ENCODE peak calls at places on chromosomes 12 and 14, in nine cellular contexts. One of them, this sample, is unnamed.

GRCh38 chr12:6613015-6613775 is 6.0 kb upstream of the CHD4 start:
- DNase-seq in iPS DF 6.9: no peak
- DNase-seq in SK-MEL-5: peak; percentile 59
- DNase-seq in HCT116: peak; percentile 45
- DNase-seq in stimulated activated CD8-positive, alpha-beta memory T cell treated with anti-CD3 and anti-CD28 coated beads, Interleukin-4, amount 100 ng/mL, for 1 hour: no peak
- DNase-seq in effector CD4-positive, alpha-beta T cell: no peak
- DNase-seq in GM23248: peak; percentile 74
- DNase-seq in skeletal muscle cell: no peak
- DNase-seq in frontal cortex: peak; percentile 61
- DNase-seq in this sample: no peak

GRCh38 chr12:69433653-69434052 is 36.5 kb upstream of the FRS2 start:
- DNase-seq in frontal cortex: no peak
- DNase-seq in GM23248: no peak
- DNase-seq in SK-MEL-5: peak; percentile 83
- DNase-seq in skeletal muscle cell: no peak
- DNase-seq in effector CD4-positive, alpha-beta T cell: no peak
- DNase-seq in HCT116: no peak
- DNase-seq in stimulated activated CD8-positive, alpha-beta memory T cell treated with anti-CD3 and anti-CD28 coated beads, Interleukin-4, amount 100 ng/mL, for 1 hour: no peak
- DNase-seq in iPS DF 6.9: no peak
- DNase-seq in this sample: no peak

GRCh38 chr12:89349814-89350213 is 2.5 kb downstream of the DUSP6 start:
- DNase-seq in frontal cortex: no peak
- DNase-seq in HCT116: no peak
- DNase-seq in SK-MEL-5: peak; percentile 99
- DNase-seq in stimulated activated CD8-positive, alpha-beta memory T cell treated with anti-CD3 and anti-CD28 coated beads, Interleukin-4, amount 100 ng/mL, for 1 hour: no peak
- DNase-seq in GM23248: peak; percentile 74
- DNase-seq in iPS DF 6.9: no peak
- DNase-seq in skeletal muscle cell: no peak
- DNase-seq in effector CD4-positive, alpha-beta T cell: no peak
- DNase-seq in this sample: no peak

GRCh38 chr12:20463920-20464524 is 95.7 kb downstream of the PDE3A start:
- DNase-seq in skeletal muscle cell: no peak
- DNase-seq in SK-MEL-5: peak; percentile 62
- DNase-seq in HCT116: no peak
- DNase-seq in GM23248: peak; percentile 49
- DNase-seq in frontal cortex: no peak
- DNase-seq in iPS DF 6.9: no peak
- DNase-seq in stimulated activated CD8-positive, alpha-beta memory T cell treated with anti-CD3 and anti-CD28 coated beads, Interleukin-4, amount 100 ng/mL, for 1 hour: no peak
- DNase-seq in effector CD4-positive, alpha-beta T cell: no peak
- DNase-seq in this sample: no peak

GRCh38 chr12:93273834-93274705 is 103.7 kb upstream of the NUDT4 start:
- DNase-seq in frontal cortex: no peak
- DNase-seq in skeletal muscle cell: peak; percentile 21
- DNase-seq in effector CD4-positive, alpha-beta T cell: no peak
- DNase-seq in stimulated activated CD8-positive, alpha-beta memory T cell treated with anti-CD3 and anti-CD28 coated beads, Interleukin-4, amount 100 ng/mL, for 1 hour: no peak
- DNase-seq in GM23248: no peak
- DNase-seq in SK-MEL-5: no peak
- DNase-seq in HCT116: no peak
- DNase-seq in iPS DF 6.9: no peak
- DNase-seq in this sample: no peak

GRCh38 chr14:52068741-52069616 is at the start of gene NID2:
- DNase-seq in effector CD4-positive, alpha-beta T cell: peak; percentile 11
- DNase-seq in HCT116: no peak
- DNase-seq in iPS DF 6.9: peak; percentile 64
- DNase-seq in GM23248: peak; percentile 97
- DNase-seq in skeletal muscle cell: peak; percentile 79
- DNase-seq in frontal cortex: peak; percentile 76
- DNase-seq in SK-MEL-5: peak; percentile 25
- DNase-seq in stimulated activated CD8-positive, alpha-beta memory T cell treated with anti-CD3 and anti-CD28 coated beads, Interleukin-4, amount 100 ng/mL, for 1 hour: no peak
- DNase-seq in this sample: peak; percentile 64

GRCh38 chr12:26143291-26143690 is 18.5 kb upstream of the BHLHE41 start:
- DNase-seq in skeletal muscle cell: no peak
- DNase-seq in effector CD4-positive, alpha-beta T cell: no peak
- DNase-seq in stimulated activated CD8-positive, alpha-beta memory T cell treated with anti-CD3 and anti-CD28 coated beads, Interleukin-4, amount 100 ng/mL, for 1 hour: no peak
- DNase-seq in GM23248: no peak
- DNase-seq in SK-MEL-5: no peak
- DNase-seq in iPS DF 6.9: no peak
- DNase-seq in frontal cortex: no peak
- DNase-seq in HCT116: no peak
- DNase-seq in this sample: no peak

GRCh38 chr14:100076133-100076532 is 10.9 kb downstream of the EVL start:
- DNase-seq in iPS DF 6.9: no peak
- DNase-seq in effector CD4-positive, alpha-beta T cell: no peak
- DNase-seq in frontal cortex: no peak
- DNase-seq in SK-MEL-5: peak; percentile 73
- DNase-seq in HCT116: peak; percentile 15
- DNase-seq in stimulated activated CD8-positive, alpha-beta memory T cell treated with anti-CD3 and anti-CD28 coated beads, Interleukin-4, amount 100 ng/mL, for 1 hour: no peak
- DNase-seq in GM23248: peak; percentile 51
- DNase-seq in skeletal muscle cell: no peak
- DNase-seq in this sample: no peak

GRCh38 chr12:103401421-103401820 is 94.3 kb downstream of the C12orf42 start:
- DNase-seq in HCT116: peak; percentile 7
- DNase-seq in effector CD4-positive, alpha-beta T cell: no peak
- DNase-seq in SK-MEL-5: peak; percentile 12
- DNase-seq in frontal cortex: no peak
- DNase-seq in stimulated activated CD8-positive, alpha-beta memory T cell treated with anti-CD3 and anti-CD28 coated beads, Interleukin-4, amount 100 ng/mL, for 1 hour: no peak
- DNase-seq in GM23248: no peak
- DNase-seq in skeletal muscle cell: no peak
- DNase-seq in iPS DF 6.9: no peak
- DNase-seq in this sample: no peak

GRCh38 chr12:59425798-59426197 is 170.0 kb upstream of the SLC16A7 start:
- DNase-seq in skeletal muscle cell: no peak
- DNase-seq in frontal cortex: no peak
- DNase-seq in GM23248: peak; percentile 21
- DNase-seq in HCT116: no peak
- DNase-seq in SK-MEL-5: no peak
- DNase-seq in iPS DF 6.9: no peak
- DNase-seq in effector CD4-positive, alpha-beta T cell: no peak
- DNase-seq in stimulated activated CD8-positive, alpha-beta memory T cell treated with anti-CD3 and anti-CD28 coated beads, Interleukin-4, amount 100 ng/mL, for 1 hour: no peak
- DNase-seq in this sample: peak; percentile 69

GRCh38 chr14:87524011-87524410 is 469.0 kb downstream of the GALC start:
- DNase-seq in frontal cortex: no peak
- DNase-seq in stimulated activated CD8-positive, alpha-beta memory T cell treated with anti-CD3 and anti-CD28 coated beads, Interleukin-4, amount 100 ng/mL, for 1 hour: no peak
- DNase-seq in SK-MEL-5: no peak
- DNase-seq in GM23248: no peak
- DNase-seq in effector CD4-positive, alpha-beta T cell: no peak
- DNase-seq in HCT116: no peak
- DNase-seq in skeletal muscle cell: no peak
- DNase-seq in iPS DF 6.9: no peak
- DNase-seq in this sample: no peak

GRCh38 chr12:108563135-108563803 is 873 bp downstream of the ISCU start:
- DNase-seq in effector CD4-positive, alpha-beta T cell: peak; percentile 83
- DNase-seq in stimulated activated CD8-positive, alpha-beta memory T cell treated with anti-CD3 and anti-CD28 coated beads, Interleukin-4, amount 100 ng/mL, for 1 hour: peak; percentile 46
- DNase-seq in frontal cortex: peak; percentile 69
- DNase-seq in iPS DF 6.9: no peak
- DNase-seq in HCT116: peak; percentile 87
- DNase-seq in GM23248: peak; percentile 94
- DNase-seq in skeletal muscle cell: peak; percentile 69
- DNase-seq in SK-MEL-5: peak; percentile 94
- DNase-seq in this sample: peak; percentile 61

GRCh38 chr14:71078481-71078880 is 171.2 kb downstream of the PCNX1 start:
- DNase-seq in effector CD4-positive, alpha-beta T cell: no peak
- DNase-seq in iPS DF 6.9: no peak
- DNase-seq in SK-MEL-5: no peak
- DNase-seq in frontal cortex: no peak
- DNase-seq in skeletal muscle cell: no peak
- DNase-seq in stimulated activated CD8-positive, alpha-beta memory T cell treated with anti-CD3 and anti-CD28 coated beads, Interleukin-4, amount 100 ng/mL, for 1 hour: no peak
- DNase-seq in HCT116: no peak
- DNase-seq in GM23248: peak; percentile 25
- DNase-seq in this sample: no peak

GRCh38 chr12:6866920-6867406 is 368 bp upstream of the TPI1 start:
- DNase-seq in frontal cortex: no peak
- DNase-seq in HCT116: no peak
- DNase-seq in SK-MEL-5: no peak
- DNase-seq in GM23248: peak; percentile 44
- DNase-seq in effector CD4-positive, alpha-beta T cell: no peak
- DNase-seq in skeletal muscle cell: no peak
- DNase-seq in iPS DF 6.9: no peak
- DNase-seq in stimulated activated CD8-positive, alpha-beta memory T cell treated with anti-CD3 and anti-CD28 coated beads, Interleukin-4, amount 100 ng/mL, for 1 hour: no peak
- DNase-seq in this sample: no peak

GRCh38 chr12:109736552-109737108 is 23.0 kb downstream of the FAM222A start:
- DNase-seq in effector CD4-positive, alpha-beta T cell: no peak
- DNase-seq in iPS DF 6.9: peak; percentile 47
- DNase-seq in skeletal muscle cell: peak; percentile 23
- DNase-seq in stimulated activated CD8-positive, alpha-beta memory T cell treated with anti-CD3 and anti-CD28 coated beads, Interleukin-4, amount 100 ng/mL, for 1 hour: no peak
- DNase-seq in frontal cortex: no peak
- DNase-seq in SK-MEL-5: no peak
- DNase-seq in HCT116: no peak
- DNase-seq in GM23248: peak; percentile 78
- DNase-seq in this sample: no peak

GRCh38 chr14:92323031-92323915 is at the start of gene SLC24A4:
- DNase-seq in GM23248: peak; percentile 44
- DNase-seq in HCT116: no peak
- DNase-seq in stimulated activated CD8-positive, alpha-beta memory T cell treated with anti-CD3 and anti-CD28 coated beads, Interleukin-4, amount 100 ng/mL, for 1 hour: no peak
- DNase-seq in iPS DF 6.9: no peak
- DNase-seq in effector CD4-positive, alpha-beta T cell: no peak
- DNase-seq in skeletal muscle cell: no peak
- DNase-seq in SK-MEL-5: no peak
- DNase-seq in frontal cortex: peak; percentile 54
- DNase-seq in this sample: no peak

GRCh38 chr12:24562761-24563392 is 386.0 kb downstream of the BCAT1 start:
- DNase-seq in GM23248: peak; percentile 40
- DNase-seq in HCT116: no peak
- DNase-seq in SK-MEL-5: peak; percentile 24
- DNase-seq in skeletal muscle cell: no peak
- DNase-seq in effector CD4-positive, alpha-beta T cell: no peak
- DNase-seq in stimulated activated CD8-positive, alpha-beta memory T cell treated with anti-CD3 and anti-CD28 coated beads, Interleukin-4, amount 100 ng/mL, for 1 hour: no peak
- DNase-seq in iPS DF 6.9: no peak
- DNase-seq in frontal cortex: peak; percentile 55
- DNase-seq in this sample: no peak

GRCh38 chr12:104604070-104604994 is 147.6 kb downstream of the CHST11 start:
- DNase-seq in HCT116: peak; percentile 89
- DNase-seq in effector CD4-positive, alpha-beta T cell: peak; percentile 13
- DNase-seq in skeletal muscle cell: peak; percentile 97
- DNase-seq in SK-MEL-5: peak; percentile 92
- DNase-seq in stimulated activated CD8-positive, alpha-beta memory T cell treated with anti-CD3 and anti-CD28 coated beads, Interleukin-4, amount 100 ng/mL, for 1 hour: peak; percentile 3
- DNase-seq in iPS DF 6.9: peak; percentile 16
- DNase-seq in frontal cortex: peak; percentile 44
- DNase-seq in GM23248: peak; percentile 98
- DNase-seq in this sample: peak; percentile 84

GRCh38 chr14:73995977-73996378 is 23.1 kb downstream of the ENTPD5 start:
- DNase-seq in skeletal muscle cell: no peak
- DNase-seq in stimulated activated CD8-positive, alpha-beta memory T cell treated with anti-CD3 and anti-CD28 coated beads, Interleukin-4, amount 100 ng/mL, for 1 hour: no peak
- DNase-seq in GM23248: no peak
- DNase-seq in effector CD4-positive, alpha-beta T cell: no peak
- DNase-seq in iPS DF 6.9: no peak
- DNase-seq in SK-MEL-5: no peak
- DNase-seq in HCT116: no peak
- DNase-seq in frontal cortex: no peak
- DNase-seq in this sample: no peak

GRCh38 chr12:17204289-17205054 is 598.5 kb upstream of the LMO3 start:
- DNase-seq in effector CD4-positive, alpha-beta T cell: no peak
- DNase-seq in iPS DF 6.9: no peak
- DNase-seq in stimulated activated CD8-positive, alpha-beta memory T cell treated with anti-CD3 and anti-CD28 coated beads, Interleukin-4, amount 100 ng/mL, for 1 hour: no peak
- DNase-seq in SK-MEL-5: no peak
- DNase-seq in skeletal muscle cell: no peak
- DNase-seq in GM23248: no peak
- DNase-seq in HCT116: no peak
- DNase-seq in frontal cortex: no peak
- DNase-seq in this sample: no peak

GRCh38 chr12:69015831-69016230 is 82.9 kb upstream of the CPM start:
- DNase-seq in frontal cortex: no peak
- DNase-seq in HCT116: no peak
- DNase-seq in SK-MEL-5: no peak
- DNase-seq in GM23248: no peak
- DNase-seq in iPS DF 6.9: no peak
- DNase-seq in stimulated activated CD8-positive, alpha-beta memory T cell treated with anti-CD3 and anti-CD28 coated beads, Interleukin-4, amount 100 ng/mL, for 1 hour: no peak
- DNase-seq in effector CD4-positive, alpha-beta T cell: no peak
- DNase-seq in skeletal muscle cell: no peak
- DNase-seq in this sample: no peak

GRCh38 chr12:9813821-9814798 is 13.2 kb upstream of the KLRF1 start:
- DNase-seq in stimulated activated CD8-positive, alpha-beta memory T cell treated with anti-CD3 and anti-CD28 coated beads, Interleukin-4, amount 100 ng/mL, for 1 hour: peak; percentile 91
- DNase-seq in skeletal muscle cell: no peak
- DNase-seq in HCT116: peak; percentile 13
- DNase-seq in SK-MEL-5: peak; percentile 78
- DNase-seq in effector CD4-positive, alpha-beta T cell: peak; percentile 85
- DNase-seq in frontal cortex: peak; percentile 54
- DNase-seq in GM23248: peak; percentile 67
- DNase-seq in iPS DF 6.9: peak; percentile 66
- DNase-seq in this sample: no peak

GRCh38 chr12:67754933-67755697 is 106.6 kb downstream of the DYRK2 start:
- DNase-seq in iPS DF 6.9: no peak
- DNase-seq in SK-MEL-5: no peak
- DNase-seq in effector CD4-positive, alpha-beta T cell: no peak
- DNase-seq in HCT116: no peak
- DNase-seq in GM23248: no peak
- DNase-seq in skeletal muscle cell: no peak
- DNase-seq in stimulated activated CD8-positive, alpha-beta memory T cell treated with anti-CD3 and anti-CD28 coated beads, Interleukin-4, amount 100 ng/mL, for 1 hour: no peak
- DNase-seq in frontal cortex: no peak
- DNase-seq in this sample: no peak

GRCh38 chr14:75476274-75476995 is 45.8 kb upstream of the BATF start:
- DNase-seq in effector CD4-positive, alpha-beta T cell: no peak
- DNase-seq in GM23248: no peak
- DNase-seq in iPS DF 6.9: no peak
- DNase-seq in SK-MEL-5: peak; percentile 58
- DNase-seq in stimulated activated CD8-positive, alpha-beta memory T cell treated with anti-CD3 and anti-CD28 coated beads, Interleukin-4, amount 100 ng/mL, for 1 hour: no peak
- DNase-seq in skeletal muscle cell: no peak
- DNase-seq in frontal cortex: no peak
- DNase-seq in HCT116: no peak
- DNase-seq in this sample: no peak

GRCh38 chr12:8681129-8681902 is 16.5 kb upstream of the RIMKLB start:
- DNase-seq in skeletal muscle cell: no peak
- DNase-seq in GM23248: peak; percentile 50
- DNase-seq in iPS DF 6.9: no peak
- DNase-seq in stimulated activated CD8-positive, alpha-beta memory T cell treated with anti-CD3 and anti-CD28 coated beads, Interleukin-4, amount 100 ng/mL, for 1 hour: no peak
- DNase-seq in frontal cortex: no peak
- DNase-seq in HCT116: no peak
- DNase-seq in effector CD4-positive, alpha-beta T cell: no peak
- DNase-seq in SK-MEL-5: no peak
- DNase-seq in this sample: no peak

GRCh38 chr14:58740584-58740983 is 102.8 kb downstream of the DACT1 start:
- DNase-seq in skeletal muscle cell: no peak
- DNase-seq in stimulated activated CD8-positive, alpha-beta memory T cell treated with anti-CD3 and anti-CD28 coated beads, Interleukin-4, amount 100 ng/mL, for 1 hour: no peak
- DNase-seq in HCT116: no peak
- DNase-seq in effector CD4-positive, alpha-beta T cell: no peak
- DNase-seq in SK-MEL-5: no peak
- DNase-seq in frontal cortex: no peak
- DNase-seq in iPS DF 6.9: no peak
- DNase-seq in GM23248: no peak
- DNase-seq in this sample: no peak

GRCh38 chr12:54001283-54002187 is 1.6 kb downstream of the HOXC9 start:
- DNase-seq in GM23248: no peak
- DNase-seq in iPS DF 6.9: no peak
- DNase-seq in HCT116: no peak
- DNase-seq in stimulated activated CD8-positive, alpha-beta memory T cell treated with anti-CD3 and anti-CD28 coated beads, Interleukin-4, amount 100 ng/mL, for 1 hour: no peak
- DNase-seq in skeletal muscle cell: no peak
- DNase-seq in SK-MEL-5: no peak
- DNase-seq in frontal cortex: no peak
- DNase-seq in effector CD4-positive, alpha-beta T cell: no peak
- DNase-seq in this sample: no peak

GRCh38 chr14:87139299-87139698 is 853.7 kb downstream of the GALC start:
- DNase-seq in SK-MEL-5: no peak
- DNase-seq in stimulated activated CD8-positive, alpha-beta memory T cell treated with anti-CD3 and anti-CD28 coated beads, Interleukin-4, amount 100 ng/mL, for 1 hour: no peak
- DNase-seq in GM23248: no peak
- DNase-seq in HCT116: no peak
- DNase-seq in effector CD4-positive, alpha-beta T cell: no peak
- DNase-seq in frontal cortex: no peak
- DNase-seq in iPS DF 6.9: no peak
- DNase-seq in skeletal muscle cell: no peak
- DNase-seq in this sample: no peak

GRCh38 chr14:51443195-51444018 is 203.4 kb downstream of the TMX1 start:
- DNase-seq in HCT116: no peak
- DNase-seq in frontal cortex: no peak
- DNase-seq in SK-MEL-5: no peak
- DNase-seq in stimulated activated CD8-positive, alpha-beta memory T cell treated with anti-CD3 and anti-CD28 coated beads, Interleukin-4, amount 100 ng/mL, for 1 hour: no peak
- DNase-seq in iPS DF 6.9: no peak
- DNase-seq in effector CD4-positive, alpha-beta T cell: no peak
- DNase-seq in skeletal muscle cell: no peak
- DNase-seq in GM23248: peak; percentile 70
- DNase-seq in this sample: no peak

GRCh38 chr12:109727039-109727723 is 13.6 kb downstream of the FAM222A start:
- DNase-seq in effector CD4-positive, alpha-beta T cell: no peak
- DNase-seq in SK-MEL-5: peak; percentile 91
- DNase-seq in skeletal muscle cell: no peak
- DNase-seq in stimulated activated CD8-positive, alpha-beta memory T cell treated with anti-CD3 and anti-CD28 coated beads, Interleukin-4, amount 100 ng/mL, for 1 hour: no peak
- DNase-seq in GM23248: no peak
- DNase-seq in frontal cortex: peak; percentile 63
- DNase-seq in iPS DF 6.9: no peak
- DNase-seq in HCT116: no peak
- DNase-seq in this sample: no peak

GRCh38 chr14:60090864-60091519 is 731 bp upstream of the PCNX4 start:
- DNase-seq in SK-MEL-5: peak; percentile 79
- DNase-seq in stimulated activated CD8-positive, alpha-beta memory T cell treated with anti-CD3 and anti-CD28 coated beads, Interleukin-4, amount 100 ng/mL, for 1 hour: no peak
- DNase-seq in skeletal muscle cell: peak; percentile 49
- DNase-seq in frontal cortex: peak; percentile 15
- DNase-seq in effector CD4-positive, alpha-beta T cell: no peak
- DNase-seq in GM23248: peak; percentile 74
- DNase-seq in iPS DF 6.9: no peak
- DNase-seq in HCT116: peak; percentile 37
- DNase-seq in this sample: no peak